ENCODE peak calls at places on chromosomes 6 and 20, in eight cellular contexts. D, R, H, I, C, Y, B and G are unnamed samples.

GRCh38 chr6:113149511-113149910 is 707.6 kb upstream of the MARCKS start:
- DNase-seq in B (no peak), Y (no peak), C (no peak), R (no peak), H (no peak), D (no peak), I (no peak), G (no peak)

GRCh38 chr6:133130863-133131262 is 110.3 kb upstream of the EYA4 start:
- DNase-seq in Y (no peak), I (no peak), B (no peak), C (peak), R (no peak), H (no peak), D (no peak), G (peak)

GRCh38 chr20:51801220-51801991 is 915 bp downstream of the SALL4 start:
- DNase-seq in D (no peak), C (no peak), Y (no peak), I (no peak), R (no peak), H (no peak), B (no peak), G (no peak)

GRCh38 chr6:41280658-41281057 is 5.8 kb downstream of the TREM1 start:
- DNase-seq in B (no peak), I (no peak), Y (no peak), H (no peak), C (no peak), R (no peak), D (no peak), G (no peak)

GRCh38 chr6:143745160-143746133 is 67.7 kb downstream of the PHACTR2 start:
- DNase-seq in H (peak), I (peak), C (peak), Y (no peak), D (no peak), R (no peak), B (no peak), G (no peak)

GRCh38 chr6:155077784-155078183 is 82.7 kb downstream of the TIAM2 start:
- DNase-seq in D (no peak), H (no peak), I (no peak), B (no peak), C (no peak), R (no peak), Y (no peak), G (no peak)

GRCh38 chr6:52306972-52307849 is 22.7 kb upstream of the MCM3 start:
- DNase-seq in H (no peak), Y (no peak), C (no peak), I (no peak), B (no peak), D (no peak), R (no peak), G (no peak)

GRCh38 chr20:2804921-2805681 is 4.7 kb upstream of the CPXM1 start:
- DNase-seq in R (no peak), Y (no peak), D (no peak), C (no peak), H (no peak), I (no peak), B (no peak), G (no peak)

GRCh38 chr20:43590036-43590391 is 723 bp upstream of the IFT52 start:
- DNase-seq in Y (peak), H (no peak), I (no peak), D (peak), R (no peak), C (no peak), B (no peak), G (no peak)

GRCh38 chr6:153024401-153025017 is 22.0 kb upstream of the MTRF1L start:
- DNase-seq in I (peak), Y (peak), R (no peak), H (peak), D (peak), C (peak), B (peak), G (peak)

GRCh38 chr20:52201395-52201794 is 9.8 kb upstream of the ZFP64 start:
- DNase-seq in Y (no peak), C (no peak), I (no peak), R (no peak), D (no peak), B (no peak), H (no peak), G (no peak)